ENCODE peak calls at places on chromosomes 3 and 15, in four cellular contexts. V is stomach, C is EH, I is PC-3. P is an unnamed sample.

GRCh38 chr3:22372292-22372949 is 621.4 kb upstream of the ZNF385D start:
- DNase-seq in V (no peak), C (no peak), I (no peak), P (peak)

GRCh38 chr3:183698760-183699159 is 1.2 kb downstream of the YEATS2 start:
- DNase-seq in I (peak), V (no peak), C (peak), P (no peak)

GRCh38 chr15:74628949-74629348 is 13.3 kb downstream of the CLK3 start:
- DNase-seq in V (no peak), I (no peak), C (no peak), P (no peak)

GRCh38 chr15:64681424-64682024 is 93.9 kb downstream of the RBPMS2 start:
- DNase-seq in C (peak), I (peak), V (peak), P (peak)

GRCh38 chr15:67110958-67111864 is 45.8 kb downstream of the SMAD3 start:
- DNase-seq in C (peak), I (no peak), V (no peak), P (no peak)

GRCh38 chr3:107745354-107745753 is 222.6 kb downstream of the BBX start:
- DNase-seq in V (no peak), C (no peak), I (no peak), P (no peak)

GRCh38 chr3:115680802-115681345 is 57.6 kb downstream of the GAP43 start:
- DNase-seq in I (peak), C (no peak), V (no peak), P (no peak)

GRCh38 chr3:33299395-33300081 is 22.3 kb downstream of the FBXL2 start:
- DNase-seq in I (peak), V (no peak), C (peak), P (no peak)

GRCh38 chr3:9183011-9183410 is 66.4 kb downstream of the SRGAP3 start:
- DNase-seq in V (no peak), I (no peak), C (no peak), P (peak)

GRCh38 chr3:52895416-52895815 is 1.9 kb downstream of the STIMATE start:
- DNase-seq in C (no peak), V (no peak), I (no peak), P (no peak)

GRCh38 chr15:60695713-60696522 is 217.0 kb upstream of the ICE2 start:
- DNase-seq in V (no peak), I (no peak), C (no peak), P (no peak)

GRCh38 chr15:68228143-68228970 is 1.2 kb downstream of the CLN6 start:
- DNase-seq in C (peak), I (peak), V (peak), P (no peak)

GRCh38 chr15:80457896-80458295 is 53.7 kb downstream of the ARNT2 start:
- DNase-seq in I (no peak), V (no peak), C (no peak), P (no peak)

GRCh38 chr3:127039719-127040118 is 56.8 kb downstream of the PLXNA1 start:
- DNase-seq in I (no peak), V (no peak), C (no peak), P (no peak)

GRCh38 chr15:75620776-75621536 is 4.6 kb downstream of the SNUPN start:
- DNase-seq in I (no peak), C (peak), V (peak), P (no peak)

GRCh38 chr3:76096836-76097587 is 311.7 kb upstream of the ZNF717 start:
- DNase-seq in C (no peak), V (no peak), I (no peak), P (no peak)

GRCh38 chr15:63405159-63405558 is 23.5 kb upstream of the CA12 start:
- DNase-seq in V (no peak), I (no peak), C (no peak), P (no peak)

GRCh38 chr3:13612829-13613228 is 63.9 kb downstream of the FBLN2 start:
- DNase-seq in V (no peak), I (no peak), C (peak), P (no peak)

GRCh38 chr3:114454592-114455251 is 160.9 kb downstream of the TIGIT start:
- DNase-seq in I (no peak), V (no peak), C (peak), P (no peak)

P was measured in posterior cingulate gyrus.